ENCODE peak calls at places on chromosomes 7 and 10, in nine cellular contexts. R is aorta; L is H9; F is CD8-positive, alpha-beta T cell; I is A549; A is adrenal gland; N is mucosa of descending colon; Z is NT2/D1; X is HCT116. B is an unnamed sample. For H3K4me1, the result is how much of the 10 kb centered on the place peaks cover.

GRCh38 chr10:103612462-103613365 is 119.2 kb downstream of the NEURL1 start:
- DNase-seq in R (no peak), L (no peak), F (no peak), I (no peak), A (no peak), N (no peak), Z (no peak), X (no peak), B (no peak)

GRCh38 chr7:129958643-129959479 is 6.1 kb upstream of the UBE2H start:
- DNase-seq in R (peak), L (no peak), F (no peak), I (peak), A (peak), N (peak), Z (no peak), X (peak), B (peak)

GRCh38 chr10:32982911-32983310 is 24.9 kb upstream of the ITGB1 start:
- DNase-seq in R (no peak), L (no peak), F (no peak), I (no peak), A (no peak), N (no peak), Z (no peak), X (no peak), B (no peak)

GRCh38 chr10:87752571-87752970 is 65.5 kb downstream of the ATAD1 start:
- DNase-seq in R (no peak), L (no peak), F (no peak), I (no peak), A (no peak), N (no peak), Z (no peak), X (no peak), B (no peak)

GRCh38 chr10:6148251-6148691 is 54.5 kb upstream of the PFKFB3 start:
- DNase-seq in R (no peak), L (no peak), F (no peak), I (no peak), A (no peak), N (no peak), Z (no peak), X (no peak), B (no peak)

GRCh38 chr10:66719483-66719882 is 206.4 kb upstream of the LRRTM3 start:
- DNase-seq in R (no peak), L (no peak), F (no peak), I (no peak), A (no peak), N (no peak), Z (no peak), X (no peak), B (no peak)

GRCh38 chr7:13749026-13749425 is 240.4 kb downstream of the ETV1 start:
- DNase-seq in R (no peak), L (no peak), F (no peak), I (no peak), A (no peak), N (no peak), Z (no peak), X (no peak), B (peak)

GRCh38 chr10:116893686-116894037 is 44.4 kb downstream of the ENO4 start:
- DNase-seq in R (no peak), L (no peak), F (no peak), I (no peak), A (no peak), N (no peak), Z (no peak), X (no peak), B (no peak)

GRCh38 chr7:150983893-150984368 is 5.8 kb upstream of the KCNH2 start:
- DNase-seq in R (no peak), L (peak), F (no peak), I (no peak), A (no peak), N (peak), Z (peak), X (no peak), B (peak)

DNA sequence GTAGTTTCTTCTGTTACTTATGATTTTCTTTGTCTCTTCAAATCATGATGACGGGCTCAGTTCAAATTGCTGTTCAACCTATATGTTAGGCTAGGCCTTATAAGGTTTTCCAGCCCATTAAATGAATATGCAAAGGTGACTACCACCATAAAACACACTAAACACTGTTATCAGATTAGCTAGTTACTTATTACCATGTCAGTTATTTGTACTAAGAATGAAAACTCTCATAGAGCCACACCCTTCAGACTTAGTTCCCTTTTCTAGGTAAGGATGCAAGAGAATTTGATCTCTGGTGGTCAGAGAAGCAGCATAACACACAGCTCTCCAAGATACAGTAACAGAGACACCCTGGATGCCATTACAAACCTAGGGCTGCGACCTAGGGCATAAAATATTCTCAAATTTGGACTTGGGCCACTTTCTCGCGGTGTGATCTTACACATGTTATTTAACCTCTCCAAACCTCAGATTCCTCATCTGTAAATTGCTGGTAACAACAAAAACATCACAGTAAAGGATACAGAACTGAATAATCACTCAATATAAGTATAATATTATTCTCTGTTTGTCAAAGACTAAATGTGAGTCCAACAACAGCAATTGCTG is 35.6 kb downstream of the ANKMY2 start:
- DNase-seq in R (no peak), L (no peak), F (no peak), I (no peak), A (no peak), N (peak), Z (no peak), X (no peak), B (no peak)
- H3K4me1 ChIP-seq in R (under half), L (under half), F (under half), I (under half), A (under half), N (under half), Z (under half), X (under half), B (under half)

GRCh38 chr10:132591166-132591971 is 53.8 kb downstream of the INPP5A start:
- DNase-seq in R (peak), L (peak), F (no peak), I (peak), A (peak), N (peak), Z (no peak), X (no peak), B (no peak)

GRCh38 chr10:132589681-132590080 is 52.1 kb downstream of the INPP5A start:
- DNase-seq in R (no peak), L (no peak), F (no peak), I (no peak), A (no peak), N (no peak), Z (no peak), X (no peak), B (no peak)

GRCh38 chr10:132589015-132589414 is 51.4 kb downstream of the INPP5A start:
- DNase-seq in R (peak), L (no peak), F (no peak), I (no peak), A (no peak), N (no peak), Z (no peak), X (no peak), B (no peak)

GRCh38 chr10:132590094-132590751 is 52.6 kb downstream of the INPP5A start:
- DNase-seq in R (peak), L (no peak), F (no peak), I (no peak), A (no peak), N (no peak), Z (no peak), X (no peak), B (no peak)

GRCh38 chr10:132590752-132591121 is 53.1 kb downstream of the INPP5A start:
- DNase-seq in R (no peak), L (no peak), F (no peak), I (peak), A (no peak), N (no peak), Z (no peak), X (no peak), B (no peak)
- H3K4me1 ChIP-seq in R (under half), L (under half), F (under half), I (under half), A (half or more), N (half or more), Z (under half), X (under half), B (under half)

DNA sequence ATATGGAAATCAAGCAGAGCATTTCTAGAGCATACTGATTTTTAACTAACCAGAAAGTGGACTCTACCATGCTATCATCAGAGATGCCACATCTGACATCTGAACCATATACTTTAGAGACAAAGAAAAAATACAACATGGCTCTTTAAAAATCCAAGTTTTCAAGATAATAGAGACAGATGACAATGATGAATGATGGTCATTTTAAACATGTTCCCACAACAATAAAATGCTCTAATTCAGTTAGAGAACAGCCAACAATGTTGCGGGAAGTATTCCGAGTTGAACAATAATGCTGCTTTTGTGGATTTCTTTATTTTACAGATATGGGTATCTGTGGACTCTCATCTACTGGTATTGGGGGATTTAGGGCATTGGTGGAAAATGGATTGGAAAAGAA is 52.8 kb downstream of the PRTFDC1 start:
- DNase-seq in R (no peak), L (no peak), F (no peak), I (no peak), A (no peak), N (no peak), Z (no peak), X (no peak), B (no peak)
- H3K4me1 ChIP-seq in R (under half), L (under half), F (under half), I (half or more), A (under half), N (under half), Z (under half), X (under half), B (under half)

GRCh38 chr7:2094454-2095039 is 138.2 kb downstream of the MAD1L1 start:
- DNase-seq in R (no peak), L (no peak), F (no peak), I (no peak), A (no peak), N (no peak), Z (no peak), X (no peak), B (no peak)
- H3K4me1 ChIP-seq in R (under half), L (under half), F (under half), I (under half), A (under half), N (under half), Z (under half), X (under half), B (under half)